ENCODE peak calls at places on chromosome 14, in six cellular contexts. M, N, J, F, E and V are unnamed samples.

GRCh38 chr14:36162267-36162666 is 14.3 kb downstream of the PTCSC3 start:
- DNase-seq in M (no peak), N (no peak), J (no peak), F (peak; percentile 11), E (no peak), V (no peak)

GRCh38 chr14:105581551-105582341 is 55.4 kb downstream of the TMEM121 start:
- DNase-seq in M (no peak), N (no peak), J (no peak), F (peak; percentile 68), E (peak; percentile 79), V (peak; percentile 81)

GRCh38 chr14:55038708-55039107 is 11.7 kb downstream of the SOCS4 start:
- DNase-seq in M (no peak), N (no peak), J (no peak), F (no peak), E (no peak), V (no peak)

GRCh38 chr14:66468778-66469367 is 17.3 kb upstream of the CCDC196 start:
- DNase-seq in M (no peak), N (no peak), J (peak; percentile 6), F (no peak), E (no peak), V (no peak)

GRCh38 chr14:81298911-81299310 is 78.2 kb upstream of the GTF2A1 start:
- DNase-seq in M (no peak), N (no peak), J (no peak), F (no peak), E (no peak), V (no peak)

GRCh38 chr14:55948399-55948798 is 169.8 kb upstream of the PELI2 start:
- DNase-seq in M (no peak), N (no peak), J (no peak), F (no peak), E (no peak), V (no peak)

GRCh38 chr14:57939084-57939483 is 73.2 kb upstream of the SLC35F4 start:
- DNase-seq in M (no peak), N (no peak), J (no peak), F (no peak), E (no peak), V (no peak)

GRCh38 chr14:59358774-59359173 is 106.4 kb downstream of the GPR135 start:
- DNase-seq in M (no peak), N (no peak), J (no peak), F (peak; percentile 52), E (no peak), V (no peak)

GRCh38 chr14:104656014-104656714 is 33.3 kb upstream of the INF2 start:
- DNase-seq in M (no peak), N (no peak), J (no peak), F (no peak), E (peak; percentile 86), V (no peak)

GRCh38 chr14:85241022-85241880 is 288.7 kb upstream of the FLRT2 start:
- DNase-seq in M (no peak), N (no peak), J (no peak), F (no peak), E (no peak), V (no peak)

GRCh38 chr14:49250109-49250508 is 336.1 kb downstream of the RPS29 start:
- DNase-seq in M (no peak), N (no peak), J (no peak), F (no peak), E (no peak), V (no peak)

GRCh38 chr14:62143235-62143634 is 381.0 kb downstream of the SNAPC1 start:
- DNase-seq in M (no peak), N (no peak), J (no peak), F (no peak), E (no peak), V (no peak)

GRCh38 chr14:58082491-58083098 is 69.4 kb downstream of the ARMH4 start:
- DNase-seq in M (no peak), N (no peak), J (peak; percentile 74), F (no peak), E (no peak), V (no peak)

GRCh38 chr14:28101992-28102391 is 664.6 kb upstream of the FOXG1 start:
- DNase-seq in M (no peak), N (no peak), J (no peak), F (no peak), E (no peak), V (no peak)

GRCh38 chr14:45198551-45198950 is 54.5 kb downstream of the MIS18BP1 start:
- DNase-seq in M (no peak), N (no peak), J (no peak), F (no peak), E (no peak), V (no peak)

GRCh38 chr14:23478109-23478698 is 8.7 kb downstream of the NGDN start:
- DNase-seq in M (peak; percentile 20), N (no peak), J (peak; percentile 71), F (peak; percentile 51), E (no peak), V (peak; percentile 62)

GRCh38 chr14:95862243-95862642 is 14.4 kb upstream of the TUNAR start:
- DNase-seq in M (no peak), N (no peak), J (no peak), F (no peak), E (no peak), V (no peak)

GRCh38 chr14:93917141-93917540 is 10.0 kb upstream of the FAM181A start:
- DNase-seq in M (no peak), N (no peak), J (no peak), F (no peak), E (no peak), V (no peak)

GRCh38 chr14:61642246-61642982 is 52.9 kb upstream of the HIF1A start:
- DNase-seq in M (no peak), N (no peak), J (peak; percentile 7), F (peak; percentile 62), E (no peak), V (no peak)

GRCh38 chr14:83548061-83548839 is 1981.7 kb upstream of the FLRT2 start:
- DNase-seq in M (no peak), N (no peak), J (no peak), F (no peak), E (no peak), V (no peak)

GRCh38 chr14:56247495-56248087 is 129.4 kb downstream of the PELI2 start:
- DNase-seq in M (no peak), N (no peak), J (peak; percentile 19), F (no peak), E (no peak), V (no peak)

GRCh38 chr14:38208825-38209562 is 1.3 kb downstream of the SSTR1 start:
- DNase-seq in M (no peak), N (peak; percentile 64), J (no peak), F (peak; percentile 83), E (peak; percentile 73), V (peak; percentile 84)

GRCh38 chr14:59343585-59343984 is 121.6 kb downstream of the GPR135 start:
- DNase-seq in M (no peak), N (no peak), J (no peak), F (no peak), E (no peak), V (no peak)

GRCh38 chr14:99564256-99564902 is 39.6 kb downstream of the CCDC85C start:
- DNase-seq in M (peak; percentile 40), N (peak; percentile 55), J (peak; percentile 44), F (no peak), E (no peak), V (peak; percentile 18)

GRCh38 chr14:23608454-23608853 is 27.7 kb upstream of the DHRS2 start:
- DNase-seq in M (no peak), N (peak; percentile 38), J (no peak), F (no peak), E (no peak), V (no peak)

DNA sequence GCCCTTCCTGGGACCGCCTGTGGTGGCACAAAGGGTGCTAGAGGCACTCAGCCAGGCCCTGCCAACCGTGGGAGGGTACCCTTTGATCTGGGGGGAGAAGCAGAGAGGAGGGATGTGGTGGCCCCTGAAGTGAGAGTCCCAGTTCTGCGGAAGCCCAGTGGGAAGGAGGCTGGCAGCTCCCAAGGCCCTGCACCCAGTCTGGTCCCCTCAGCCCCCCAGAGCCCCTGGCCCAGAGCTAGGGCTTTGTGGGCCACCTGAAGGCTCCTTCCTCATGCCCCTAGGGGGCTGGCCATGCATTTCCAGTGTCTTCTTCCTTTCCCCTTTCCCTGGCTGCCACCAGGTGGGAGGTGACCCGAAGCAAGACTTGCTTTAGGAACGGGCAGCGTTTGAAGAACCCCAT is 44.3 kb downstream of the PLEKHG3 start:
- DNase-seq in M (no peak), N (no peak), J (no peak), F (no peak), E (no peak), V (no peak)
- H3K27ac ChIP-seq in M (no peak overlapping the region), N (no peak overlapping the region), J (no peak overlapping the region), F (no peak overlapping the region), E (peak overlapping the region; percentile 9), V (no peak overlapping the region)

GRCh38 chr14:75147423-75148071 is 20.7 kb upstream of the NEK9 start:
- DNase-seq in M (peak; percentile 78), N (peak; percentile 42), J (peak; percentile 31), F (peak; percentile 53), E (peak; percentile 80), V (peak; percentile 28)
- TF ChIP-seq CTCF in M (peak; percentile 57), N (peak; percentile 22), J (no peak), F (no peak), E (no peak), V (peak; percentile 40)

DNA sequence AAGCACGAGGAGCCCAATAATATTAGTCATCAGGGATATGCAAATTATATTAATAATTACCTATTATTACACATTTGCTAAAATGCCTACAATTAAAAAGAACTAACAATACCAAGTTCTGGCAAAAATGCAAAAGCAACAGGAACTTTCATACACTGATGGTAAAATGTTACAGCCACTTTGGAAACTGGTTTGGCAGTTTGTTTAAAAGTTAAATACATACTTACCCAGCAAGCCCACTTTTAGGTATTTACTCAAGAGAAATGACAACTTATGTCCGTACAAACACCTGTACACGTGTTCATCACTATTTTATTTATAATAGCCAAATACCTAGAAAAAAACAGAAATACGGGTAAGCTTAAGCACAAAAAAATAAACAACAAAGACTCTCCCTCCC is 17.0 kb downstream of the WDR89 start:
- DNase-seq in M (no peak), N (no peak), J (no peak), F (no peak), E (no peak), V (no peak)
- TF ChIP-seq POLR2A in M (no peak), N (no peak), J (no peak), F (no peak), E (no peak), V (no peak)

GRCh38 chr14:65044596-65044959 is 57.7 kb downstream of the MAX start:
- DNase-seq in M (no peak), N (peak; percentile 45), J (no peak), F (peak; percentile 15), E (peak; percentile 85), V (no peak)

GRCh38 chr14:65043893-65044595 is 57.3 kb downstream of the FNTB start:
- DNase-seq in M (no peak), N (no peak), J (no peak), F (no peak), E (no peak), V (no peak)

GRCh38 chr14:65042731-65043372 is 56.2 kb downstream of the FNTB start:
- DNase-seq in M (no peak), N (no peak), J (no peak), F (no peak), E (no peak), V (no peak)

GRCh38 chr14:65045011-65045410 is 57.3 kb downstream of the MAX start:
- DNase-seq in M (no peak), N (no peak), J (no peak), F (no peak), E (no peak), V (no peak)

DNA sequence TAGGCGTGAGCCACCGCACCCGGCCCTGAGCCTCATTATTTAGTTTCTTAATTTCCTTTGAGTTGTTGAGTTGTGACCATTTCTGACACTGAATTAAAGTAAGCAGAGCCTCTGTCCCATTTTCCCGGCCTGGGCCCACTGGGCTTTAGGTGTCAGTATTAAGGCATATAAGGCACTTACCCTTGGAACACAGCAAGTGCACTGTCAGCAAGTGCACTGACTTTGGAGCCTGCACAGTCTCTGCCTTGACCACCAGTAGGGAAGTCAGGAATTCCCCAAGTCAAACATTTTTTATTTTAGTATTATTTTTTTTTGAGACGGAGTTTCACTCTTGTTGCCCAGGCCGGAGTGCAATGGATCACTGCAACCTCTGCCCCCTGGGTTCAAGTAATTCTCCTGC is 56.6 kb downstream of the MAX start:
- DNase-seq in M (no peak), N (no peak), J (no peak), F (no peak), E (no peak), V (no peak)
- H3K27ac ChIP-seq in M (no peak overlapping the region), N (no peak overlapping the region), J (no peak overlapping the region), F (no peak overlapping the region), E (no peak overlapping the region), V (no peak overlapping the region)